ENCODE peak calls at places on chromosomes 4 and X, in five cellular contexts. P, G, T, C and U are unnamed samples.

GRCh38 chr4:68447201-68447600 is at the start of gene TMPRSS11E:
- DNase-seq in C (no peak), T (no peak), P (no peak), G (no peak), U (no peak)

GRCh38 chr4:152310223-152310622 is 225.7 kb downstream of the FBXW7 start:
- DNase-seq in C (no peak), G (no peak), T (no peak), P (no peak), U (no peak)

GRCh38 chr4:93852680-93853079 is 24.1 kb downstream of the ATOH1 start:
- DNase-seq in G (no peak), C (no peak), P (no peak), T (no peak), U (no peak)

GRCh38 chr4:99968330-99968729 is 18.3 kb upstream of the H2AZ1 start:
- DNase-seq in T (no peak), P (no peak), G (no peak), C (no peak), U (no peak)

GRCh38 chr4:74539043-74539790 is 94.3 kb downstream of the AREG start:
- DNase-seq in P (no peak), G (no peak), C (no peak), T (no peak), U (no peak)

GRCh38 chr4:23667659-23668058 is 222.2 kb downstream of the PPARGC1A start:
- DNase-seq in T (no peak), C (no peak), P (no peak), G (no peak), U (no peak)

GRCh38 chrX:21926527-21927278 is 13.8 kb upstream of the SMS start:
- DNase-seq in G (peak; percentile 77), T (no peak), P (no peak), C (no peak), U (no peak)

GRCh38 chrX:1444896-1445480 is 7.7 kb downstream of the ASMTL start:
- DNase-seq in C (no peak), P (no peak), T (no peak), G (no peak), U (no peak)

GRCh38 chrX:119763175-119763574 is 4.8 kb downstream of the SOWAHD start:
- DNase-seq in G (no peak), C (no peak), T (no peak), P (no peak), U (no peak)

GRCh38 chrX:23907106-23907495 is 637 bp downstream of the APOO start:
- DNase-seq in T (no peak), C (peak; percentile 81), G (no peak), P (no peak), U (no peak)

GRCh38 chr4:189304179-189304578 is 636.5 kb upstream of the FRG1 start:
- DNase-seq in T (no peak), P (no peak), C (no peak), G (no peak), U (no peak)

GRCh38 chr4:10033191-10033881 is 12.0 kb upstream of the SLC2A9 start:
- DNase-seq in G (no peak), C (no peak), T (peak; percentile 72), P (no peak), U (no peak)

GRCh38 chr4:10032625-10033024 is 11.3 kb upstream of the SLC2A9 start:
- DNase-seq in C (no peak), T (no peak), P (no peak), G (no peak), U (no peak)

GRCh38 chr4:10034612-10035104 is 13.4 kb upstream of the SLC2A9 start:
- DNase-seq in G (no peak), P (no peak), T (no peak), C (no peak), U (no peak)

GRCh38 chr4:10035130-10035529 is 13.8 kb upstream of the SLC2A9 start:
- DNase-seq in P (no peak), C (no peak), G (no peak), T (no peak), U (no peak)

DNA sequence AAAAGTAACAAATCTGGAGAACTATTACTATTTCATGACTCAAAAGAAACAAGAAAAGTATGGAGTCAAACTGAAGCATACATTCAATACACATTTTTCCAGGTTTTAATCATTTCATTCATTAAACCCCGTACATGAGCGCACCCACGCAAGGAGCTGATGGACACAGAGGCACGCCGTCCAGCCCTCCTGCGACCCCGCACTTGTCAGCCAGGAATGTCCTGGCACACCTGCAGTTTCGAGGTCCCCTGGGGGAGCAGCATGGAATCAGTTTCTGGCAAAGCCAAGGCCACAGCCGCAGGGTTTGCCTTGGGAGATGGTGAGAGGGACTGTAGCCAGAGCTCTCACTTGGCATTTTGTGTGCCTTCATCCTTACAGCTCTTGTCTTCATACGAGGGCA is 12.8 kb upstream of the SLC2A9 start:
- DNase-seq in P (no peak), G (no peak), T (no peak), C (no peak), U (no peak)
- H3K27ac ChIP-seq in P (no peak overlapping the region), G (peak overlapping the region; percentile 81), T (peak overlapping the region; percentile 81), C (no peak overlapping the region), U (no peak overlapping the region)

GRCh38 chr4:101357751-101358150 is 10.4 kb upstream of the PPP3CA start:
- DNase-seq in P (no peak), G (no peak), C (no peak), T (no peak), U (no peak)

GRCh38 chr4:101356928-101357327 is 9.6 kb upstream of the PPP3CA start:
- DNase-seq in G (peak; percentile 28), P (no peak), T (no peak), C (no peak), U (no peak)

GRCh38 chr4:101349346-101350064 is 2.2 kb upstream of the PPP3CA start:
- DNase-seq in T (peak; percentile 57), G (no peak), C (no peak), P (peak; percentile 66), U (no peak)

GRCh38 chr4:101355767-101356702 is 8.7 kb upstream of the PPP3CA start:
- DNase-seq in G (peak; percentile 41), P (no peak), T (no peak), C (no peak), U (no peak)

DNA sequence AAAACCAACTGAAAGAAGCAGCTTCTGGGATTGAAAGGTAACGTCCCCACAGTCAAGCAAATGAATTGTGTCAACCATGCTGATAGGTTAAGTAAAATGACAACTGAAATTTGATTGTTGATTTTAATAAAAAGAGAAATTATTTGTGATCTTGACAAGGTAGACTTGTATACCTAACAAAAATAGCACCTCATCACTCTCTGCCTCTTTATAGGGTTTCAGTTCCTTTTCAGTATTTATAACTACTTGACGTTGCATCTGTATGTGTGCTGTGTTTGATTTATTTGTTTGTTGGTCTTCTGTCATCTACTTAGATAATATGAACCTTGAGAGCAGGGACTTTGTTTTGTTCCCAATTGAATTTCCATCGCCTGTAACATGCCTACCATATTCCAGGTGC is 7.9 kb upstream of the PPP3CA start:
- DNase-seq in P (no peak), C (peak; percentile 52), G (no peak), T (no peak), U (no peak)
- H3K27ac ChIP-seq in P (no peak overlapping the region), C (no peak overlapping the region), G (peak overlapping the region; percentile 89), T (no peak overlapping the region), U (no peak overlapping the region)

GRCh38 chr4:8820178-8821102 is 51.2 kb downstream of the HMX1 start:
- DNase-seq in C (no peak), G (no peak), T (no peak), P (no peak), U (no peak)

GRCh38 chr4:8819421-8820177 is 52.0 kb downstream of the HMX1 start:
- DNase-seq in C (peak; percentile 53), T (no peak), P (no peak), G (no peak), U (no peak)

GRCh38 chr4:8817813-8818062 is 53.9 kb downstream of the HMX1 start:
- DNase-seq in C (no peak), G (no peak), P (peak; percentile 36), T (no peak), U (no peak)

GRCh38 chr4:8818063-8818881 is 53.4 kb downstream of the HMX1 start:
- DNase-seq in P (peak; percentile 20), G (no peak), C (peak; percentile 93), T (no peak), U (no peak)

DNA sequence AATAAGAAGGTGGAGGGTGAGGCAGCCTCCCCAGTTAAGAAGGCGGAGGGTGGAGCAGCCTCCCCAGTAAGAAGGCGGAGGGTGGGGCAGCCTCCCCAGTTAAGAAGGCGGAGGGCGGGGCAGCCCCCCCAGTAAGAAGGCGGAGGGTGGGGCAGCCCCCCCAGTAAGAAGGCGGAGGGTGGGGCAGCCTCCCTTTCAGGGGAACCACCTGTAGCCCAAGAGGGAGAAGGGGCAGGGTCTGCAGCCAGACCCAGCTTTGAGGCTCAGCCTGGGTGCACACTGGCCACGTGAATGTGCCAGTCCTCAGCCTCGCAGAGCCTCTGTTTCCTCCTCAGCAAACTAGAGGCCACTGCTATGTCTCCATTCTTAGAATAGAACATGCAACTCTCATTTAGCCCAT is 52.6 kb downstream of the HMX1 start:
- DNase-seq in G (no peak), P (no peak), T (no peak), C (no peak), U (no peak)
- H3K27ac ChIP-seq in G (no peak overlapping the region), P (no peak overlapping the region), T (no peak overlapping the region), C (no peak overlapping the region), U (no peak overlapping the region)

DNA sequence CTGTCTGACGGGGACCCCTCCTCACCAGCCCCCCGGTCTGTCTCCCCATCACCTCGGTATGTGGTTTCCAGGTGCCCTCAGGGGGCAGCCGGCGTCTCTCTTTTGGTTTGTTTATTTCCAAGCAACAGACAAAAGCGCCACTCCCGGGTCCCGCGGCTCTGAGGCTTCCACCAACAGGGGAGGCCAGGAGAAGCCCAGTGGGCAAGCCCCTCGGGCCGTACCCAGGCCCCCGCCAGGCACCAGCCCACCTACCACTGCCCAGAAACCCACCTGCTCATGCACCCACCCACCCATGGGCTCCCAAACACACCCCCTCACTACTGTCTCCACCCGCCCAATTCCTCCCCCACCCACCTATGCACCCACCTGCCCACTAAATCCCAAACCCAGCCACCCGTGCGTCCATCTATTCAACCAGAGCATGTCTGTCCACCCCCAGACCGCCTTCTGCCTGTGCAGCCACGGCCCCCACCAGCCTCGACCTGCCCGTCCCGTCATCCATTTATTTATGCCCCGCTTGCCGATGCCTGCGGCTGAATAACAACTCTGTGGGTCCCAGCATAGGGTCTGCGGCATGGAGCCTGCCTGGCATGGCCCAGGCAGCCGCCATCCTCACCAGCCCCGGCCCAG is 129.8 kb downstream of the FAM53A start:
- DNase-seq in C (no peak), T (no peak), G (no peak), P (no peak), U (no peak)
- H3K27ac ChIP-seq in C (no peak overlapping the region), T (no peak overlapping the region), G (no peak overlapping the region), P (no peak overlapping the region), U (no peak overlapping the region)

GRCh38 chrX:110008001-110008635 is 5.2 kb downstream of the TMEM164 start:
- DNase-seq in G (no peak), T (no peak), P (no peak), C (no peak), U (no peak)

GRCh38 chrX:110015027-110015426 is 12.1 kb downstream of the TMEM164 start:
- DNase-seq in P (no peak), T (no peak), G (no peak), C (peak; percentile 16), U (no peak)

GRCh38 chrX:110015915-110016314 is 13.0 kb downstream of the TMEM164 start:
- DNase-seq in C (no peak), T (peak; percentile 5), P (no peak), G (no peak), U (no peak)

GRCh38 chrX:110013968-110014367 is 11.1 kb downstream of the TMEM164 start:
- DNase-seq in T (no peak), G (no peak), P (no peak), C (peak; percentile 4), U (no peak)

GRCh38 chrX:110012818-110013484 is 10.0 kb downstream of the TMEM164 start:
- DNase-seq in G (no peak), C (no peak), P (no peak), T (no peak), U (no peak)
- H3K27ac ChIP-seq in G (no peak overlapping the region), C (no peak overlapping the region), P (no peak overlapping the region), T (no peak overlapping the region), U (no peak overlapping the region)

GRCh38 chr4:147834480-147834879 is 102.6 kb downstream of the ARHGAP10 start:
- DNase-seq in T (no peak), C (no peak), P (no peak), G (no peak), U (no peak)
- H3K27ac ChIP-seq in T (no peak overlapping the region), C (no peak overlapping the region), P (no peak overlapping the region), G (no peak overlapping the region), U (no peak overlapping the region)